ENCODE peak calls at places on chromosome 22, in four cellular contexts. D is NCI-H1930; N is endothelial cell; Z is stimulated activated CD4-positive, alpha-beta T cell treated with anti-CD3 and anti-CD28 coated beads, Interleukin-1b, Interleukin-23, amount 100 ng/mL, for 24 hours. G is an unnamed sample.

GRCh38 chr22:49810363-49811013 is 17.2 kb downstream of the BRD1 start:
- DNase-seq in D (no peak), Z (no peak), N (no peak), G (no peak)

GRCh38 chr22:27154717-27155116 is 497.3 kb downstream of the MIAT start:
- DNase-seq in N (peak), D (no peak), Z (no peak), G (no peak)

GRCh38 chr22:19802881-19803735 is 42.5 kb downstream of the TBX1 start:
- DNase-seq in D (no peak), Z (no peak), N (no peak), G (no peak)

GRCh38 chr22:49208003-49208402 is 619.7 kb downstream of the BRD1 start:
- DNase-seq in N (no peak), D (no peak), Z (no peak), G (no peak)

GRCh38 chr22:28429711-28430110 is 249.9 kb downstream of the TTC28 start:
- DNase-seq in D (no peak), N (no peak), Z (no peak), G (no peak)

GRCh38 chr22:39535302-39535805 is 2.8 kb upstream of the RPS19BP1 start:
- DNase-seq in N (no peak), D (no peak), Z (no peak), G (no peak)

GRCh38 chr22:41683616-41684015 is 5.1 kb downstream of the SNU13 start:
- DNase-seq in D (no peak), N (no peak), Z (no peak), G (no peak)

GRCh38 chr22:49668402-49668801 is 159.3 kb downstream of the BRD1 start:
- DNase-seq in Z (no peak), D (no peak), N (no peak), G (no peak)

GRCh38 chr22:19377565-19378361 is 53.8 kb downstream of the HIRA start:
- DNase-seq in D (no peak), Z (no peak), N (no peak), G (no peak)

GRCh38 chr22:19970479-19971275 is 29.1 kb upstream of the TXNRD2 start:
- DNase-seq in D (no peak), Z (peak), N (peak), G (no peak)

GRCh38 chr22:45201678-45202332 is 38.1 kb downstream of the NUP50 start:
- DNase-seq in D (no peak), Z (no peak), N (no peak), G (no peak)

GRCh38 chr22:39545310-39546063 is 12.9 kb upstream of the RPS19BP1 start:
- DNase-seq in Z (no peak), D (no peak), N (peak), G (no peak)

GRCh38 chr22:40748388-40748970 is 69.2 kb downstream of the MCHR1 start:
- DNase-seq in Z (no peak), D (no peak), N (no peak), G (no peak)

GRCh38 chr22:45600791-45601730 is 70.6 kb upstream of the ATXN10 start:
- DNase-seq in N (no peak), D (no peak), Z (no peak), G (no peak)

GRCh38 chr22:32466496-32466895 is 2.2 kb upstream of the BPIFC start:
- DNase-seq in Z (no peak), N (no peak), D (no peak), G (no peak)

GRCh38 chr22:47586038-47586437 is 823.6 kb downstream of the TBC1D22A start:
- DNase-seq in N (no peak), Z (no peak), D (no peak), G (peak)

GRCh38 chr22:37230673-37231405 is 13.2 kb downstream of the RAC2 start:
- DNase-seq in D (no peak), N (no peak), Z (peak), G (no peak)

GRCh38 chr22:30565341-30565740 is 9.1 kb downstream of the GAL3ST1 start:
- DNase-seq in N (no peak), D (no peak), Z (no peak), G (no peak)

GRCh38 chr22:33519140-33519973 is 400.9 kb downstream of the LARGE1 start:
- DNase-seq in Z (no peak), N (peak), D (no peak), G (no peak)

GRCh38 chr22:36830601-36831000 is 13.8 kb upstream of the PVALB start:
- DNase-seq in N (no peak), Z (no peak), D (no peak), G (no peak)

GRCh38 chr22:41362615-41363014 is 19.1 kb upstream of the TEF start:
- DNase-seq in Z (no peak), N (no peak), D (no peak), G (no peak)